ENCODE peak calls at places on chromosomes 7 and 10, in seven cellular contexts. R, H, X, P, J, Q and Z are unnamed samples.
A peak's percentile ranks its signal among the peaks of the same experiment; 100 is the strongest.

GRCh38 chr10:105691811-105692210 is 1050.7 kb downstream of the SORCS3 start:
- DNase-seq in R (no peak), H (no peak), X (no peak), P (no peak), J (no peak), Q (peak; percentile 54), Z (no peak)

GRCh38 chr10:128029731-128030369 is 96.4 kb downstream of the MKI67 start:
- DNase-seq in R (no peak), H (no peak), X (no peak), P (no peak), J (no peak), Q (no peak), Z (no peak)

GRCh38 chr10:72738476-72738875 is 46.5 kb downstream of the MCU start:
- DNase-seq in R (no peak), H (no peak), X (peak; percentile 33), P (no peak), J (no peak), Q (no peak), Z (no peak)

GRCh38 chr7:133484135-133484534 is 231.3 kb downstream of the EXOC4 start:
- DNase-seq in R (peak; percentile 49), H (peak; percentile 9), X (no peak), P (no peak), J (no peak), Q (no peak), Z (no peak)

GRCh38 chr10:79138449-79139123 is 69.8 kb downstream of the ZMIZ1 start:
- DNase-seq in R (no peak), H (no peak), X (no peak), P (no peak), J (no peak), Q (no peak), Z (no peak)

GRCh38 chr10:34124522-34125035 is 690.5 kb downstream of the PARD3 start:
- DNase-seq in R (no peak), H (no peak), X (no peak), P (peak; percentile 69), J (no peak), Q (peak; percentile 87), Z (peak; percentile 58)

GRCh38 chr7:30750574-30751256 is 1.2 kb upstream of the INMT start:
- DNase-seq in R (no peak), H (no peak), X (no peak), P (peak; percentile 38), J (no peak), Q (no peak), Z (no peak)

GRCh38 chr10:99002392-99002791 is 233.3 kb downstream of the HPSE2 start:
- DNase-seq in R (no peak), H (no peak), X (no peak), P (no peak), J (no peak), Q (no peak), Z (no peak)

GRCh38 chr7:45610019-45610418 is 35.9 kb downstream of the ADCY1 start:
- DNase-seq in R (no peak), H (no peak), X (no peak), P (no peak), J (no peak), Q (no peak), Z (no peak)

GRCh38 chr7:133491846-133492652 is 239.2 kb downstream of the EXOC4 start:
- DNase-seq in R (no peak), H (no peak), X (no peak), P (no peak), J (no peak), Q (no peak), Z (no peak)